ENCODE peak calls at places on chromosomes 13 and 19, in ten cellular contexts. R, X, G, B, J, K, P, Q, O and Y are unnamed samples.

GRCh38 chr19:32735936-32736335 is 16.4 kb downstream of the TDRD12 start:
- DNase-seq in R (no peak), X (no peak), G (no peak), B (no peak), J (no peak), K (no peak), P (no peak), Q (no peak), O (no peak), Y (no peak)

GRCh38 chr19:33754361-33754760 is 42.3 kb upstream of the KCTD15 start:
- DNase-seq in R (no peak), X (no peak), G (no peak), B (no peak), J (no peak), K (no peak), P (no peak), Q (no peak), O (no peak), Y (no peak)

GRCh38 chr13:42274386-42275097 is 2.6 kb downstream of the AKAP11 start:
- DNase-seq in R (no peak), X (no peak), G (no peak), B (no peak), J (no peak), K (no peak), P (no peak), Q (no peak), O (no peak), Y (no peak)

GRCh38 chr19:6238643-6239281 is 41.0 kb downstream of the MLLT1 start:
- DNase-seq in R (peak), X (no peak), G (no peak), B (no peak), J (no peak), K (no peak), P (peak), Q (no peak), O (no peak), Y (peak)

GRCh38 chr19:50264483-50265186 is 61.2 kb downstream of the MYH14 start:
- DNase-seq in R (no peak), X (no peak), G (no peak), B (no peak), J (no peak), K (no peak), P (no peak), Q (no peak), O (no peak), Y (no peak)

GRCh38 chr19:48745208-48745995 is 1.3 kb downstream of the IZUMO1 start:
- DNase-seq in R (peak), X (no peak), G (peak), B (no peak), J (peak), K (peak), P (peak), Q (no peak), O (no peak), Y (peak)

GRCh38 chr19:15247107-15248014 is 15.1 kb upstream of the EPHX3 start:
- DNase-seq in R (no peak), X (no peak), G (no peak), B (no peak), J (no peak), K (no peak), P (no peak), Q (no peak), O (no peak), Y (no peak)

GRCh38 chr13:50161052-50161451 is 145.8 kb downstream of the KCNRG start:
- DNase-seq in R (peak), X (no peak), G (no peak), B (no peak), J (no peak), K (no peak), P (no peak), Q (no peak), O (no peak), Y (no peak)

GRCh38 chr13:113433391-113433916 is 19.8 kb downstream of the ADPRHL1 start:
- DNase-seq in R (no peak), X (no peak), G (no peak), B (no peak), J (no peak), K (no peak), P (no peak), Q (no peak), O (no peak), Y (no peak)

GRCh38 chr13:50358221-50358620 is 343.0 kb downstream of the KCNRG start:
- DNase-seq in R (no peak), X (no peak), G (peak), B (no peak), J (no peak), K (no peak), P (no peak), Q (no peak), O (no peak), Y (no peak)

GRCh38 chr19:33671211-33671610 is 49.5 kb downstream of the CHST8 start:
- DNase-seq in R (no peak), X (no peak), G (no peak), B (no peak), J (no peak), K (no peak), P (no peak), Q (no peak), O (no peak), Y (no peak)

GRCh38 chr13:91017031-91017668 is 330.3 kb upstream of the MIR17HG start:
- DNase-seq in R (peak), X (no peak), G (peak), B (no peak), J (peak), K (peak), P (peak), Q (peak), O (no peak), Y (peak)

GRCh38 chr19:37655689-37656491 is 625 bp upstream of the ZFP30 start:
- DNase-seq in R (peak), X (peak), G (peak), B (peak), J (peak), K (peak), P (peak), Q (peak), O (peak), Y (peak)

GRCh38 chr19:3178973-3179738 is 587 bp downstream of the S1PR4 start:
- DNase-seq in R (no peak), X (no peak), G (no peak), B (no peak), J (no peak), K (no peak), P (no peak), Q (no peak), O (no peak), Y (no peak)

GRCh38 chr19:48568345-48568886 is 16.4 kb downstream of the SULT2B1 start:
- DNase-seq in R (peak), X (peak), G (peak), B (no peak), J (no peak), K (peak), P (peak), Q (no peak), O (no peak), Y (peak)

GRCh38 chr19:30649934-30650614 is 277.9 kb downstream of the ZNF536 start:
- DNase-seq in R (peak), X (no peak), G (peak), B (no peak), J (peak), K (peak), P (no peak), Q (no peak), O (no peak), Y (peak)

GRCh38 chr19:15995536-15995935 is 46.7 kb downstream of the OR10H4 start:
- DNase-seq in R (no peak), X (no peak), G (no peak), B (no peak), J (no peak), K (no peak), P (peak), Q (no peak), O (no peak), Y (no peak)

GRCh38 chr19:43731854-43732253 is 16.0 kb downstream of the IRGC start:
- DNase-seq in R (no peak), X (no peak), G (no peak), B (no peak), J (no peak), K (no peak), P (no peak), Q (no peak), O (no peak), Y (no peak)

GRCh38 chr19:45446295-45446694 is 21.5 kb upstream of the FOSB start:
- DNase-seq in R (peak), X (no peak), G (no peak), B (no peak), J (no peak), K (peak), P (no peak), Q (no peak), O (no peak), Y (peak)

GRCh38 chr19:38483016-38483630 is 49.6 kb downstream of the RYR1 start:
- DNase-seq in R (no peak), X (no peak), G (no peak), B (no peak), J (no peak), K (no peak), P (no peak), Q (no peak), O (no peak), Y (no peak)

GRCh38 chr13:37443538-37443937 is 155.0 kb downstream of the POSTN start:
- DNase-seq in R (peak), X (peak), G (no peak), B (no peak), J (no peak), K (no peak), P (no peak), Q (no peak), O (no peak), Y (no peak)

GRCh38 chr13:30108216-30108912 is 199.0 kb downstream of the KATNAL1 start:
- DNase-seq in R (no peak), X (no peak), G (no peak), B (no peak), J (no peak), K (no peak), P (no peak), Q (no peak), O (no peak), Y (no peak)

GRCh38 chr19:35828694-35829301 is 16.2 kb upstream of the PRODH2 start:
- DNase-seq in R (peak), X (peak), G (peak), B (peak), J (peak), K (peak), P (peak), Q (peak), O (no peak), Y (peak)

GRCh38 chr19:31600731-31601295 is 251.6 kb upstream of the TSHZ3 start:
- DNase-seq in R (no peak), X (no peak), G (no peak), B (no peak), J (no peak), K (no peak), P (no peak), Q (no peak), O (no peak), Y (no peak)

GRCh38 chr19:40596608-40597328 is 4.4 kb upstream of the LTBP4 start:
- DNase-seq in R (no peak), X (no peak), G (no peak), B (no peak), J (no peak), K (peak), P (peak), Q (no peak), O (no peak), Y (peak)

GRCh38 chr13:94233401-94233800 is 246.1 kb downstream of the DCT start:
- DNase-seq in R (peak), X (peak), G (peak), B (no peak), J (no peak), K (no peak), P (no peak), Q (no peak), O (no peak), Y (peak)